ENCODE peak calls at places on chromosomes 2 and 18, in six cellular contexts. O is cardiac muscle cell, Y is colonic mucosa, L is uterus, Z is breast epithelium, T is K562. V is an unnamed sample. For H3K4me1, the result is how much of the 10 kb centered on the place peaks cover.

GRCh38 chr2:127648321-127648720 is 2.4 kb downstream of the GPR17 start:
- DNase-seq in O (no peak), Y (no peak), L (no peak), Z (no peak), T (no peak), V (no peak)

GRCh38 chr2:70613510-70613909 is 59.9 kb upstream of the TGFA start:
- DNase-seq in O (no peak), Y (no peak), L (no peak), Z (no peak), T (no peak), V (no peak)

GRCh38 chr2:136386046-136386445 is 268.1 kb upstream of the CXCR4 start:
- DNase-seq in O (no peak), Y (no peak), L (no peak), Z (no peak), T (no peak), V (no peak)

GRCh38 chr2:74703373-74703772 is 49.3 kb downstream of the SEMA4F start:
- DNase-seq in O (peak), Y (no peak), L (no peak), Z (no peak), T (no peak), V (no peak)

GRCh38 chr2:71102981-71103681 is 26.9 kb downstream of the MCEE start:
- DNase-seq in O (no peak), Y (no peak), L (no peak), Z (no peak), T (no peak), V (no peak)

GRCh38 chr2:28670882-28671281 is 80.7 kb upstream of the PPP1CB start:
- DNase-seq in O (no peak), Y (no peak), L (no peak), Z (no peak), T (no peak), V (no peak)

GRCh38 chr2:202035089-202035940 is 1.7 kb downstream of the FZD7 start:
- DNase-seq in O (peak), Y (peak), L (peak), Z (peak), T (no peak), V (peak)

GRCh38 chr2:85672486-85672885 is 4.5 kb upstream of the SFTPB start:
- DNase-seq in O (no peak), Y (no peak), L (no peak), Z (no peak), T (no peak), V (no peak)

GRCh38 chr2:204504594-204504993 is 40.7 kb upstream of the PARD3B start:
- DNase-seq in O (no peak), Y (no peak), L (no peak), Z (no peak), T (no peak), V (no peak)

GRCh38 chr2:43800894-43801293 is 27.1 kb downstream of the DYNC2LI1 start:
- DNase-seq in O (no peak), Y (no peak), L (no peak), Z (no peak), T (no peak), V (no peak)

GRCh38 chr2:167592441-167592840 is 655.0 kb downstream of the STK39 start:
- DNase-seq in O (no peak), Y (no peak), L (no peak), Z (no peak), T (no peak), V (no peak)

GRCh38 chr2:240156435-240157146 is 16.1 kb upstream of the OTOS start:
- DNase-seq in O (no peak), Y (no peak), L (no peak), Z (no peak), T (no peak), V (no peak)

GRCh38 chr2:198873771-198874501 is 583.8 kb downstream of the SATB2 start:
- DNase-seq in O (no peak), Y (no peak), L (no peak), Z (no peak), T (no peak), V (no peak)

GRCh38 chr2:192004188-192004963 is 157.5 kb upstream of the CAVIN2 start:
- DNase-seq in O (no peak), Y (no peak), L (no peak), Z (no peak), T (no peak), V (no peak)

GRCh38 chr2:172083725-172084483 is 1.4 kb upstream of the DLX1 start:
- DNase-seq in O (no peak), Y (no peak), L (no peak), Z (no peak), T (peak), V (no peak)

GRCh38 chr2:189096769-189097447 is 82.7 kb downstream of the COL5A2 start:
- DNase-seq in O (peak), Y (no peak), L (no peak), Z (no peak), T (no peak), V (no peak)

GRCh38 chr18:45567123-45567522 is 48.2 kb upstream of the SLC14A2 start:
- DNase-seq in O (peak), Y (no peak), L (peak), Z (no peak), T (peak), V (no peak)

GRCh38 chr2:36486546-36487044 is 111.4 kb downstream of the FEZ2 start:
- DNase-seq in O (peak), Y (no peak), L (no peak), Z (no peak), T (no peak), V (no peak)

GRCh38 chr18:25832008-25832604 is 258.3 kb downstream of the SS18 start:
- DNase-seq in O (peak), Y (peak), L (peak), Z (no peak), T (peak), V (no peak)

GRCh38 chr2:61434314-61434713 is 36.6 kb downstream of the USP34 start:
- DNase-seq in O (no peak), Y (no peak), L (no peak), Z (no peak), T (no peak), V (no peak)

GRCh38 chr2:236667526-236667925 is 97.9 kb downstream of the ACKR3 start:
- DNase-seq in O (no peak), Y (peak), L (no peak), Z (no peak), T (no peak), V (no peak)

GRCh38 chr2:54724150-54724559 is 693 bp downstream of the EML6 start:
- DNase-seq in O (no peak), Y (no peak), L (no peak), Z (no peak), T (no peak), V (no peak)

GRCh38 chr2:5528741-5529140 is 163.4 kb upstream of the SOX11 start:
- DNase-seq in O (no peak), Y (no peak), L (no peak), Z (no peak), T (no peak), V (no peak)

GRCh38 chr2:164840930-164841718 is 499 bp downstream of the COBLL1 start:
- DNase-seq in O (peak), Y (peak), L (peak), Z (peak), T (peak), V (peak)

GRCh38 chr2:179850188-179850587 is 11.2 kb downstream of the ZNF385B start:
- DNase-seq in O (peak), Y (no peak), L (no peak), Z (no peak), T (no peak), V (no peak)

GRCh38 chr18:295756-296155 is 27.9 kb upstream of the THOC1 start:
- DNase-seq in O (peak), Y (no peak), L (no peak), Z (no peak), T (no peak), V (no peak)

GRCh38 chr2:80014637-80015036 is 289.9 kb downstream of the LRRTM1 start:
- DNase-seq in O (no peak), Y (no peak), L (no peak), Z (no peak), T (no peak), V (no peak)

GRCh38 chr2:8675543-8675942 is 6.3 kb upstream of the ID2 start:
- DNase-seq in O (no peak), Y (no peak), L (no peak), Z (peak), T (no peak), V (peak)

GRCh38 chr2:176491172-176491904 is 222.1 kb downstream of the MTX2 start:
- DNase-seq in O (peak), Y (peak), L (peak), Z (no peak), T (peak), V (no peak)

GRCh38 chr2:215171151-215171550 is 32.7 kb upstream of the ABCA12 start:
- DNase-seq in O (peak), Y (no peak), L (no peak), Z (no peak), T (no peak), V (no peak)

GRCh38 chr2:225842939-225843338 is 443.4 kb downstream of the NYAP2 start:
- DNase-seq in O (peak), Y (no peak), L (no peak), Z (no peak), T (no peak), V (no peak)

GRCh38 chr2:66153941-66154340 is 281.0 kb upstream of the MEIS1 start:
- DNase-seq in O (no peak), Y (no peak), L (no peak), Z (no peak), T (no peak), V (no peak)

GRCh38 chr2:43605079-43605655 is 9.3 kb upstream of the THADA start:
- DNase-seq in O (peak), Y (no peak), L (no peak), Z (no peak), T (peak), V (no peak)

GRCh38 chr2:44902767-44903166 is 38.7 kb upstream of the SIX3 start:
- DNase-seq in O (no peak), Y (no peak), L (no peak), Z (no peak), T (no peak), V (no peak)

GRCh38 chr2:65934992-65935629 is 499.8 kb upstream of the MEIS1 start:
- DNase-seq in O (no peak), Y (no peak), L (no peak), Z (no peak), T (no peak), V (no peak)

GRCh38 chr2:47299555-47299954 is 103.4 kb upstream of the MSH2 start:
- DNase-seq in O (peak), Y (no peak), L (no peak), Z (no peak), T (peak), V (no peak)

GRCh38 chr2:159129301-159129700 is 157.2 kb downstream of the WDSUB1 start:
- DNase-seq in O (no peak), Y (no peak), L (no peak), Z (no peak), T (no peak), V (no peak)
- H3K4me1 ChIP-seq in O (under half), Y (under half), L (under half), Z (under half), T (under half), V (under half)

GRCh38 chr2:233553366-233553765 is 13.2 kb downstream of the USP40 start:
- DNase-seq in O (no peak), Y (no peak), L (no peak), Z (no peak), T (no peak), V (no peak)

GRCh38 chr2:233551491-233551890 is 15.1 kb downstream of the USP40 start:
- DNase-seq in O (no peak), Y (no peak), L (no peak), Z (no peak), T (no peak), V (no peak)

GRCh38 chr2:233556756-233557736 is 9.5 kb downstream of the USP40 start:
- DNase-seq in O (peak), Y (no peak), L (no peak), Z (no peak), T (no peak), V (no peak)
- H3K27ac ChIP-seq in O (no peak), Y (no peak), L (no peak), Z (no peak), T (peak), V (no peak)

GRCh38 chr18:78984941-78985784 is 5.5 kb downstream of the SALL3 start:
- DNase-seq in O (peak), Y (no peak), L (no peak), Z (no peak), T (no peak), V (no peak)
- TF ChIP-seq CTCF in O (peak), Y (no peak), L (no peak), Z (no peak), T (peak), V (no peak)

DNA sequence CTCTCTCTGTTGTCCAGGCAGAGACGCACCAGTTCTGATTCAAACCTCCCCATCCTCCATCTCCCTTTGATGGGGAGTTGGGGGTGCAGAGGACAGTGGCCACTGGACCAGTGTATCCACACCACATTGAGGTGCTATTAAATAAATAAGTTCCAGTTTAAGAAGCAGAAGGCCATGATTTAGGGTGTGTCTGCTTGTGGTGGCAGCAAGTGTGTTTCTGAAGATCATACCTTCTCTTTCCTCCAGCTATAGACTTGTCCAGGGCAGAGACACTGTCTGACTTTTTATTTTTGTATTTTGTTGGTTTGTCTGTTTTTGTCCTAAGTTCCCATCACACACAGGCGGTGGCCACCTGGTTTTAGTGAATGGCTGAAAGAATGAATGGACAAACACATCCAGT is 16.5 kb upstream of the INO80C start:
- DNase-seq in O (no peak), Y (no peak), L (no peak), Z (no peak), T (no peak), V (no peak)
- H3K4me1 ChIP-seq in O (under half), Y (under half), L (under half), Z (under half), T (under half), V (under half)

DNA sequence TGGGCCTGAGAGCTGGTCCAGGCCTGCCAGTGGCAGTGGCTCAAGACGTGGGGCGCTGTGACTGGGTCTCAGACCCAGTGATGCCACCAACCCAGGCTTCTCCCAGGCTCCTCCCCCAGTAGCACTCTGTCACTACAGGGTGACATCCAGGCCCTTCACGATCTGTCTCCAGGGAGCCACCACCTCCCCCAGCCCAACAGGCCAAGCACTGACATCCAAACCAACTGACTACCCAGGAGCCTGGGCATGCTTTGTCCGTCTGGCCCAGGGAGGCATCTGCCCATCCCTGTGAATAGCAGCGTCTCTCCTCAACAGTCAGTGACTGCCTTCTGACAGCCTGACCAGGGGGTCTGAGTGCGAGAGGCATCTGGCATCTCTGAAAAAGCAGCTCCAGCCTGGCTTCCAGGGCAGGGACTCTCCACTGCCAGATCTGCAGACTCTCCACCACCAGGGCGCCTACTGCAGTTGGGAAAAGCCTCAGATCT is 13.0 kb downstream of the TEX44 start:
- DNase-seq in O (no peak), Y (peak), L (no peak), Z (no peak), T (no peak), V (peak)
- H3K27ac ChIP-seq in O (peak), Y (peak), L (peak), Z (peak), T (no peak), V (peak)

V was measured in pancreas.